ENCODE peak calls at places on chromosome 18, in eight cellular contexts. Y, T, I, R, N, G, L and C are unnamed samples. For H3K36me3, the result is how much of the 10 kb centered on the place peaks cover.

GRCh38 chr18:59502222-59502898 is 143.3 kb upstream of the LMAN1 start:
- DNase-seq in I (no peak), Y (peak), L (no peak), G (no peak), T (peak), N (no peak), R (peak), C (no peak)

GRCh38 chr18:21063011-21063410 is 48.6 kb downstream of the ROCK1 start:
- DNase-seq in G (no peak), I (no peak), L (no peak), Y (no peak), N (no peak), R (no peak), T (no peak), C (no peak)

GRCh38 chr18:58218111-58218510 is 174.1 kb downstream of the NEDD4L start:
- DNase-seq in T (no peak), N (no peak), I (no peak), Y (no peak), G (no peak), R (peak), L (no peak), C (no peak)

GRCh38 chr18:10201226-10201625 is 253.2 kb upstream of the APCDD1 start:
- DNase-seq in T (no peak), G (no peak), Y (no peak), L (no peak), R (no peak), I (no peak), N (no peak), C (no peak)

GRCh38 chr18:79572093-79572780 is 107.4 kb upstream of the CTDP1 start:
- DNase-seq in L (peak), T (no peak), G (no peak), N (peak), R (no peak), Y (peak), I (no peak), C (no peak)

GRCh38 chr18:79856119-79857080 is 58.7 kb downstream of the KCNG2 start:
- DNase-seq in I (no peak), L (no peak), G (no peak), R (peak), T (no peak), Y (no peak), N (peak), C (no peak)

GRCh38 chr18:59268722-59269562 is 4.3 kb downstream of the RAX start:
- DNase-seq in R (no peak), L (no peak), I (no peak), Y (no peak), T (peak), N (no peak), G (no peak), C (no peak)

GRCh38 chr18:55012041-55012440 is 52.8 kb upstream of the CCDC68 start:
- DNase-seq in R (no peak), G (no peak), I (no peak), T (no peak), N (no peak), Y (no peak), L (no peak), C (no peak)

GRCh38 chr18:74493689-74494088 is 2.5 kb upstream of the CNDP2 start:
- DNase-seq in Y (no peak), G (no peak), T (no peak), L (no peak), R (peak), I (no peak), N (no peak), C (no peak)

GRCh38 chr18:59379772-59380530 is 20.9 kb upstream of the LMAN1 start:
- DNase-seq in Y (no peak), G (no peak), R (peak), N (no peak), T (no peak), I (no peak), L (no peak), C (no peak)

GRCh38 chr18:28514699-28515098 is 337.8 kb upstream of the CDH2 start:
- DNase-seq in T (no peak), I (no peak), L (no peak), N (no peak), Y (no peak), R (no peak), G (no peak), C (no peak)

GRCh38 chr18:63286926-63287325 is 32.6 kb downstream of the BCL2 start:
- DNase-seq in N (no peak), Y (no peak), I (no peak), L (no peak), G (no peak), T (no peak), R (no peak), C (no peak)

GRCh38 chr18:26008096-26008495 is 82.3 kb downstream of the SS18 start:
- DNase-seq in I (no peak), Y (no peak), G (no peak), L (no peak), N (no peak), R (no peak), T (no peak), C (no peak)

GRCh38 chr18:34729264-34729663 is 19.2 kb downstream of the DTNA start:
- DNase-seq in L (no peak), Y (no peak), R (no peak), I (no peak), G (no peak), T (no peak), N (no peak), C (no peak)

GRCh38 chr18:75202976-75203375 is 6.0 kb downstream of the PTGR3 start:
- DNase-seq in G (no peak), Y (no peak), R (no peak), I (no peak), N (no peak), T (no peak), L (no peak), C (no peak)

GRCh38 chr18:69874058-69874457 is 73.6 kb downstream of the CD226 start:
- DNase-seq in G (no peak), L (no peak), I (no peak), T (no peak), R (peak), Y (no peak), N (no peak), C (no peak)

GRCh38 chr18:9834551-9834950 is 51.2 kb upstream of the TXNDC2 start:
- DNase-seq in T (no peak), G (no peak), L (no peak), R (no peak), N (no peak), Y (no peak), I (no peak), C (no peak)

GRCh38 chr18:69845588-69846506 is 101.8 kb downstream of the CD226 start:
- DNase-seq in Y (no peak), L (no peak), T (no peak), G (no peak), R (peak), I (no peak), N (no peak), C (no peak)

GRCh38 chr18:23871410-23871809 is 143.1 kb upstream of the TTC39C start:
- DNase-seq in G (peak), I (no peak), N (no peak), T (peak), L (no peak), Y (no peak), R (no peak), C (no peak)

GRCh38 chr18:63511285-63511684 is 30.9 kb upstream of the SERPINB12 start:
- DNase-seq in N (no peak), I (no peak), L (no peak), G (no peak), R (peak), Y (no peak), T (no peak), C (no peak)

GRCh38 chr18:61025596-61025995 is 307.6 kb upstream of the CDH20 start:
- DNase-seq in G (no peak), N (no peak), Y (no peak), R (no peak), I (no peak), L (no peak), T (no peak), C (no peak)

GRCh38 chr18:74994502-74995403 is 214.2 kb downstream of the PTGR3 start:
- DNase-seq in T (no peak), R (peak), L (no peak), G (no peak), Y (no peak), N (no peak), I (no peak), C (no peak)

GRCh38 chr18:73839441-73839840 is 308.2 kb downstream of the FBXO15 start:
- DNase-seq in T (no peak), N (no peak), G (no peak), R (no peak), I (no peak), Y (no peak), L (no peak), C (no peak)

GRCh38 chr18:2692508-2692907 is 37.0 kb downstream of the SMCHD1 start:
- DNase-seq in T (no peak), N (no peak), R (no peak), I (no peak), L (no peak), G (no peak), Y (no peak), C (no peak)

GRCh38 chr18:2699001-2699400 is 43.5 kb downstream of the SMCHD1 start:
- DNase-seq in R (no peak), Y (no peak), I (no peak), G (no peak), N (no peak), L (no peak), T (no peak), C (no peak)

GRCh38 chr18:2697184-2697583 is 41.7 kb downstream of the SMCHD1 start:
- DNase-seq in I (no peak), R (no peak), N (no peak), L (no peak), Y (no peak), T (no peak), G (no peak), C (no peak)
- H3K36me3 ChIP-seq in I (under half), R (under half), N (half or more), L (under half), Y (under half), T (half or more), G (half or more), C (under half)

GRCh38 chr18:56353676-56354260 is 284.6 kb downstream of the TXNL1 start:
- DNase-seq in G (no peak), T (no peak), R (no peak), Y (no peak), L (no peak), I (no peak), N (no peak), C (no peak)

DNA sequence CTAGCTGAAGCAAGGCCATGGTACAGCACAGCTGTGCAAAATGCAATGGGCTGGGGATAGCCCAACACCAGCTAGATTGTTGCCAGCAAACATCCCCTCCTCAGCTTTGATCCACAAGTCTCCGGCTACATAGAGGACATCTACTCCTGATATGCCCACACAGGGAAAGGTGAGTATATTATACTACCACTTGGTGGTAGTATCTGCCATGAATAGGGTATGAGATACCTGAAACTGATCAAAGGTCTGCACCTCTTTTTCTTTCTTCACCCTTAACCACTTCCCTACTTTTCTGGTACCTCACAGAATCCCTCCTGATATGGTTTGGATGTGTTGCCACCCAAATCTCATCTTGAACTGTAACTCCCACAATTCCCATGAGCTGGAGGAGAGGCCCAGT is 279.8 kb downstream of the TXNL1 start:
- DNase-seq in R (no peak), I (no peak), Y (no peak), G (no peak), L (no peak), N (no peak), T (no peak), C (no peak)
- TF ChIP-seq CTCF in R (no peak), I (no peak), Y (no peak), G (peak), L (no peak), N (no peak), T (peak), C (no peak)

GRCh38 chr18:76357585-76358265 is 137.3 kb downstream of the ZNF516 start:
- DNase-seq in I (no peak), G (no peak), T (no peak), N (no peak), L (no peak), R (peak), Y (no peak), C (no peak)
- H3K36me3 ChIP-seq in I (under half), G (under half), T (half or more), N (half or more), L (under half), R (under half), Y (under half), C (under half)

GRCh38 chr18:51346404-51346803 is 148.9 kb upstream of the MEX3C start:
- DNase-seq in N (no peak), G (no peak), Y (no peak), I (no peak), R (no peak), T (no peak), L (no peak), C (no peak)
- TF ChIP-seq CTCF in N (no peak), G (no peak), Y (no peak), I (no peak), R (no peak), T (no peak), L (no peak), C (no peak)

GRCh38 chr18:13100942-13101658 is 109.9 kb downstream of the CEP192 start:
- DNase-seq in N (no peak), T (no peak), R (no peak), I (no peak), L (no peak), Y (no peak), G (no peak), C (no peak)

GRCh38 chr18:13095466-13095865 is 104.3 kb downstream of the CEP192 start:
- DNase-seq in Y (no peak), G (no peak), R (no peak), I (no peak), N (no peak), T (no peak), L (no peak), C (no peak)

GRCh38 chr18:13101659-13101992 is 110.5 kb downstream of the CEP192 start:
- DNase-seq in G (no peak), T (no peak), Y (no peak), I (no peak), N (no peak), R (no peak), L (no peak), C (no peak)

GRCh38 chr18:13099113-13099512 is 108.0 kb downstream of the CEP192 start:
- DNase-seq in G (no peak), N (no peak), R (no peak), I (no peak), T (no peak), L (no peak), Y (no peak), C (no peak)

DNA sequence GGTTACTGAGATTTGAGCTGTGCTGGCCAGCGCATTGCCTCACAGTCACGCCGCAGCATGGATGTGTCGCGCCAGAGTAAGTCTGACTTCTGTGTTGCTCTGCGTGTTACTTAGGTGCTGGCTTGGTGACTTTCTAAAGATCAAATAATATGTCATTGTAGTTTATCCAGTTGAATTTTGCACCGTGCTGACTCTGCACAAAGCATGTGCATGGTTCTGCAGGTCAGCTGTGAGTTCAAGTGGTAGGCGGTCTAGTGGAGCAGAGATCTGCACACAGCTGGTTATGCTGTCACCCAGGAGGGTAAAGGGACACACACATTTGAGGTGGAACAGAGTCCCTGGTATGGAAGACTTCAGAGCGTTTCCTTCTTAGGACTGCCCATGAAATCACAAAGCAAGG is 105.1 kb downstream of the CEP192 start:
- DNase-seq in I (no peak), R (no peak), G (no peak), T (no peak), L (no peak), Y (no peak), N (no peak), C (no peak)
- H3K36me3 ChIP-seq in I (under half), R (under half), G (half or more), T (half or more), L (under half), Y (under half), N (half or more), C (under half)

DNA sequence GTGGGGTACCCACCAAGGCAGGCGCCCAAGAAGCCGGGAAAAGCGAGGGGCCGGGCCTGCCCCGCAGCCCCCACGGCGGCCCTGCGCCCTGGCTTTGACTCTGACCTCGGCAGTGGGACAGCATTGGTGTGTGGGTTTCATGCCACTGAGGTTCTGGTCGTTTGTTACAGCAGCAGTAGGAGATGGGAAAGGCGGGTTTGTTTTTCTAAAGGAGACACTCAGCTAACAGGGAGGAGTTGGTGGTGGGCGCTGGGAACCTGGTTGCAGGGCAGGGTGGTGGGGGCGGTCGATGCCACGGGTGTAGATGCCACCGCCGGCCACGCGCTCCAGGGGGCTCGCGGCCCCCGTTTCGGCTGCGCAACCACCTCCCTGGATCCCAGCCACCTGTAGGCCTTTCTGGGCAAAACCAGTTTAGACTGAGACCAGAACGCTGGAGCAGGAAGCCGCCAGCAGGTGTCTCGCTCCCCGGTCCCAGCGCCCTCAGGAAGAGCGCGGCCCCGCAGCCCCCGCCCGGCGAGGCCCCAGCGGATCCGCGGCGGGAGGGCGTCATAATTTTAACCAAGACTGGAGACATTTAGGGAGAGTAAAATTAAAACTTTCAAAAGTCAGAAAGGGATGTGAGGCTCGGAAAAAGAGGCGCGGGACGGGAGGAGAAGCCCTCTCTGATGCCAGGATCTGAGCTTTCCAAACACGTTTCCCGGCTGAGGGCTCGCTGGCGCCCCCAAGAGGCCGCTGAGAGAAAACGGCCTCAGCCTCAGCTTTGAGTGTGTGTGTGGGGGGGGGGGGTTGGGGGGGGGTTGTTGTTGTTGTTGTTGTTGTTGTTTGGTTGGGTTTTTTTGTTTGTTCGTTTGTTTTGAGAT is 17.4 kb downstream of the CIDEA start:
- DNase-seq in L (peak), I (peak), Y (peak), T (peak), G (no peak), R (peak), N (peak), C (no peak)
- TF ChIP-seq CTCF in L (peak), I (peak), Y (peak), T (peak), G (peak), R (peak), N (peak), C (peak)

GRCh38 chr18:47767699-47768098 is 162.8 kb downstream of the SMAD2 start:
- DNase-seq in R (no peak), Y (no peak), G (no peak), T (no peak), L (no peak), I (no peak), N (no peak), C (no peak)

GRCh38 chr18:47773931-47774330 is 156.5 kb downstream of the SMAD2 start:
- DNase-seq in N (no peak), I (no peak), R (no peak), L (no peak), T (no peak), G (no peak), Y (no peak), C (no peak)

GRCh38 chr18:47771922-47772321 is 158.5 kb downstream of the SMAD2 start:
- DNase-seq in T (no peak), L (no peak), N (no peak), G (no peak), R (no peak), Y (no peak), I (no peak), C (no peak)

GRCh38 chr18:47775961-47776360 is 154.5 kb downstream of the SMAD2 start:
- DNase-seq in T (no peak), Y (no peak), N (no peak), L (no peak), R (peak), I (no peak), G (no peak), C (no peak)

DNA sequence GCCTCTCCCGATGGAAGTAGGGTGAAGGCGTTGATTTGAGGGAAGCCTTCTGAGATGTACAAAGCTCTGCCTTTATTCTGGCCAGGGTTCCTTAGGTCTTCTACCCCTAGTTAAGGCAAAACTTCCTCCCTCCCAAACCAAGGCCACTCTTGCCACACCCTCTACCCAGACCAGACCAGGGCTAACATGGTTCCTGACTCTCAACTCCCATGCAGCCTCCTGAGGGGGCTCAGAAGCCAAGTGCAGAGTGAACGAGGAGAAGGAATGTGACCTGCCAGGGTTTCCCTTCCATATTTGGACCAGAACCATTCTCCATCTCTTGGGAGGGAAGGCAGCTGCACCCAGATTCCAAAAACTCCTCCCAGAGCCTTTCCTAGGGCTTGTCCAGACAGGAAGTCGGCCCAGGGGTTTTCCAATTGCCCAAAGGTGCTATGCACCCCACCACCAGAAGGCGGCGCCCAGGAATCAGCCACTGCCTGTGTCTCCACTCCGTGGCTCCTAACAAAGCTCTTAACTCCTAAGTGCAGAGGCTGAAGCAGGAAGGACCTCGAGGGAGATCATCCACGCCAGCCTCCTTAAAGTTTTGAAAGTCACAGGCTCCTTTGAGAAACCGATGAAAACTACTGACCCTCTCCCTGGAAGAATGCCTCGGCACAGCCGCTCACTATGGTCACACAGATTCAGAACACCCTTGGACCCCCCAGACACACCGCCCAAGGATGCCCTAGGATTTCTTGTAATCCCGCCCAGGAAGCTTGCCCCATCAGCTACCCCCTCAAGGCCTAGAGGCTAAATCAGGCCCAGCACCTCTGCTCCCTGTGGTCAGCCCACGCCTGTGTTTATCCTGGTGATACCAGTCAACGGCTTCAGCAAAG is 157.8 kb downstream of the SMAD2 start:
- DNase-seq in N (peak), G (no peak), I (peak), L (peak), T (peak), R (peak), Y (no peak), C (no peak)
- H3K36me3 ChIP-seq in N (under half), G (under half), I (under half), L (under half), T (under half), R (under half), Y (under half), C (under half)